ENCODE peak calls at places on chromosomes 11 and 22, in seven cellular contexts. X is GM06990, F is head of caudate nucleus, N is H4, P is AG09309, B is astrocyte of the hippocampus, E is Ammon's horn. T is an unnamed sample.

GRCh38 chr22:48799227-48799970 is 1028.3 kb downstream of the BRD1 start:
- DNase-seq in X (no peak), F (no peak), N (no peak), P (no peak), B (no peak), E (no peak), T (no peak)

GRCh38 chr11:133993107-133993506 is 36.3 kb upstream of the IGSF9B start:
- DNase-seq in X (no peak), F (no peak), N (no peak), P (no peak), B (no peak), E (no peak), T (no peak)

GRCh38 chr11:9651899-9652748 is 11.8 kb upstream of the SWAP70 start:
- DNase-seq in X (no peak), F (no peak), N (no peak), P (no peak), B (no peak), E (no peak), T (no peak)

GRCh38 chr11:116501728-116502127 is 271.1 kb downstream of the BUD13 start:
- DNase-seq in X (no peak), F (no peak), N (no peak), P (no peak), B (no peak), E (no peak), T (no peak)

GRCh38 chr11:27619039-27619438 is 81.2 kb downstream of the BDNF start:
- DNase-seq in X (no peak), F (no peak), N (no peak), P (no peak), B (no peak), E (no peak), T (no peak)

GRCh38 chr11:61657566-61657965 is 22.6 kb upstream of the DAGLA start:
- DNase-seq in X (no peak), F (no peak), N (peak; percentile 38), P (no peak), B (no peak), E (no peak), T (no peak)

GRCh38 chr11:118485273-118485672 is 42.0 kb upstream of the TTC36 start:
- DNase-seq in X (no peak), F (no peak), N (no peak), P (no peak), B (no peak), E (no peak), T (no peak)

GRCh38 chr11:100637706-100638105 is 49.4 kb upstream of the ARHGAP42 start:
- DNase-seq in X (no peak), F (no peak), N (no peak), P (no peak), B (no peak), E (peak; percentile 62), T (no peak)

GRCh38 chr11:94128746-94129504 is at the start of gene PANX1:
- DNase-seq in X (peak; percentile 90), F (peak; percentile 79), N (peak; percentile 77), P (no peak), B (peak; percentile 95), E (peak; percentile 83), T (peak; percentile 76)

GRCh38 chr11:118876261-118876660 is 7.4 kb upstream of the CXCR5 start:
- DNase-seq in X (no peak), F (no peak), N (no peak), P (no peak), B (no peak), E (no peak), T (no peak)

GRCh38 chr11:94885133-94885532 is 88.2 kb downstream of the CWC15 start:
- DNase-seq in X (no peak), F (no peak), N (peak; percentile 87), P (no peak), B (peak; percentile 88), E (no peak), T (no peak)

GRCh38 chr22:26168199-26168915 is 905 bp upstream of the SEZ6L start:
- DNase-seq in X (no peak), F (no peak), N (no peak), P (no peak), B (no peak), E (peak; percentile 58), T (no peak)

GRCh38 chr22:26669060-26669481 is 11.7 kb downstream of the MIAT start:
- DNase-seq in X (no peak), F (no peak), N (peak; percentile 54), P (no peak), B (peak; percentile 52), E (no peak), T (no peak)

GRCh38 chr22:43948836-43949235 is 6.4 kb upstream of the SAMM50 start:
- DNase-seq in X (no peak), F (no peak), N (no peak), P (no peak), B (no peak), E (no peak), T (no peak)

GRCh38 chr22:41564563-41564962 is 3.8 kb downstream of the CSDC2 start:
- DNase-seq in X (no peak), F (no peak), N (no peak), P (no peak), B (no peak), E (no peak), T (no peak)

GRCh38 chr11:74783241-74783871 is 34.7 kb downstream of the RNF169 start:
- DNase-seq in X (peak; percentile 45), F (no peak), N (no peak), P (peak; percentile 35), B (peak; percentile 43), E (peak; percentile 67), T (peak; percentile 35)

GRCh38 chr11:57496109-57496820 is 19.2 kb downstream of the SLC43A1 start:
- DNase-seq in X (no peak), F (no peak), N (no peak), P (no peak), B (no peak), E (no peak), T (no peak)

GRCh38 chr11:856397-856796 is 13.7 kb downstream of the TSPAN4 start:
- DNase-seq in X (no peak), F (no peak), N (no peak), P (no peak), B (no peak), E (no peak), T (no peak)

GRCh38 chr11:110710520-110711381 is 1.5 kb downstream of the ARHGAP20 start:
- DNase-seq in X (peak; percentile 1), F (peak; percentile 69), N (peak; percentile 18), P (no peak), B (peak; percentile 45), E (peak; percentile 33), T (no peak)

GRCh38 chr11:65897020-65897471 is 3.1 kb downstream of the FOSL1 start:
- DNase-seq in X (no peak), F (no peak), N (no peak), P (no peak), B (peak; percentile 25), E (no peak), T (no peak)

GRCh38 chr11:24386551-24387404 is 110.1 kb upstream of the LUZP2 start:
- DNase-seq in X (no peak), F (no peak), N (peak; percentile 57), P (no peak), B (peak; percentile 60), E (peak; percentile 10), T (peak; percentile 24)

GRCh38 chr22:20429254-20430100 is 8.1 kb downstream of the SCARF2 start:
- DNase-seq in X (peak; percentile 72), F (peak; percentile 48), N (no peak), P (no peak), B (peak; percentile 51), E (no peak), T (no peak)

GRCh38 chr11:3947084-3947483 is 91.6 kb downstream of the STIM1 start:
- DNase-seq in X (peak; percentile 54), F (no peak), N (peak; percentile 81), P (no peak), B (no peak), E (no peak), T (no peak)

GRCh38 chr11:130549393-130549999 is 101.1 kb downstream of the ADAMTS15 start:
- DNase-seq in X (no peak), F (no peak), N (no peak), P (no peak), B (no peak), E (no peak), T (no peak)

GRCh38 chr11:44795803-44796535 is 69.2 kb downstream of the TSPAN18 start:
- DNase-seq in X (no peak), F (no peak), N (no peak), P (no peak), B (no peak), E (no peak), T (no peak)

GRCh38 chr11:62806611-62807121 is 1.4 kb upstream of the NXF1 start:
- DNase-seq in X (no peak), F (no peak), N (no peak), P (no peak), B (peak; percentile 24), E (peak; percentile 34), T (no peak)

GRCh38 chr11:30823119-30823518 is 237.0 kb upstream of the MPPED2 start:
- DNase-seq in X (no peak), F (no peak), N (no peak), P (no peak), B (no peak), E (no peak), T (no peak)

GRCh38 chr11:88152381-88152780 is 22.9 kb downstream of the RAB38 start:
- DNase-seq in X (no peak), F (no peak), N (no peak), P (no peak), B (peak; percentile 16), E (no peak), T (no peak)

GRCh38 chr22:42528591-42529307 is 9.2 kb upstream of the RRP7A start:
- DNase-seq in X (no peak), F (no peak), N (no peak), P (no peak), B (no peak), E (no peak), T (peak; percentile 21)

GRCh38 chr11:109892321-109892794 is 200.8 kb upstream of the ZC3H12C start:
- DNase-seq in X (no peak), F (no peak), N (no peak), P (no peak), B (no peak), E (no peak), T (no peak)